ENCODE peak calls at places on chromosomes 4 and X, in five cellular contexts. I, G, P, D and S are unnamed samples.

GRCh38 chr4:188444500-188444899 is 305.3 kb downstream of the TRIML1 start:
- DNase-seq in D (no peak), I (no peak), P (no peak), G (no peak), S (no peak)

GRCh38 chr4:85968945-85969830 is 390.7 kb downstream of the MAPK10 start:
- DNase-seq in I (no peak), D (peak; percentile 86), P (no peak), G (no peak), S (no peak)

GRCh38 chr4:145347684-145348083 is 134.0 kb upstream of the SMAD1 start:
- DNase-seq in I (no peak), G (no peak), P (no peak), D (no peak), S (no peak)

GRCh38 chrX:45506149-45506768 is 305.6 kb upstream of the DIPK2B start:
- DNase-seq in P (no peak), G (no peak), I (no peak), D (no peak), S (no peak)

GRCh38 chrX:130878350-130879341 is 24.4 kb downstream of the ENOX2 start:
- DNase-seq in D (peak; percentile 86), G (peak; percentile 68), I (no peak), P (no peak), S (no peak)

GRCh38 chrX:119736206-119736764 is 22.1 kb upstream of the SOWAHD start:
- DNase-seq in P (no peak), D (no peak), G (no peak), I (no peak), S (no peak)

GRCh38 chr4:185792384-185793146 is 19.4 kb downstream of the SORBS2 start:
- DNase-seq in D (peak; percentile 81), I (no peak), G (no peak), P (no peak), S (no peak)

GRCh38 chr4:156781852-156782251 is 189.7 kb downstream of the PDGFC start:
- DNase-seq in G (no peak), P (no peak), I (no peak), D (peak; percentile 62), S (no peak)

GRCh38 chr4:173990879-173991231 is 292.6 kb downstream of the FBXO8 start:
- DNase-seq in G (peak; percentile 49), I (no peak), P (no peak), D (no peak), S (no peak)

GRCh38 chr4:103012594-103012993 is 6.9 kb downstream of the SLC9B1 start:
- DNase-seq in I (no peak), D (peak; percentile 25), G (no peak), P (no peak), S (no peak)

GRCh38 chr4:177386416-177386815 is 55.8 kb downstream of the AGA start:
- DNase-seq in I (no peak), P (no peak), D (no peak), G (no peak), S (no peak)

GRCh38 chr4:125097729-125098128 is 217.0 kb upstream of the FAT4 start:
- DNase-seq in G (no peak), I (no peak), P (no peak), D (no peak), S (no peak)

GRCh38 chr4:132071815-132072214 is 1077.3 kb upstream of the PCDH10 start:
- DNase-seq in P (no peak), G (no peak), D (no peak), I (no peak), S (no peak)

GRCh38 chr4:3827616-3828492 is 61.7 kb downstream of the ADRA2C start:
- DNase-seq in I (no peak), D (peak; percentile 74), P (no peak), G (peak; percentile 99), S (no peak)

GRCh38 chr4:174628206-174628605 is 105.9 kb upstream of the HPGD start:
- DNase-seq in I (no peak), G (no peak), P (no peak), D (no peak), S (no peak)

GRCh38 chr4:118410143-118410542 is 57.3 kb upstream of the PRSS12 start:
- DNase-seq in G (no peak), P (no peak), D (peak; percentile 78), I (no peak), S (no peak)

GRCh38 chr4:20591571-20592455 is 108.4 kb upstream of the PACRGL start:
- DNase-seq in I (no peak), D (no peak), G (no peak), P (no peak), S (no peak)

GRCh38 chr4:89294583-89295244 is 12.9 kb downstream of the GPRIN3 start:
- DNase-seq in G (no peak), D (no peak), P (no peak), I (no peak), S (no peak)

GRCh38 chr4:170651786-170652185 is 562.0 kb upstream of the AADAT start:
- DNase-seq in D (peak; percentile 26), G (no peak), P (no peak), I (no peak), S (no peak)

GRCh38 chrX:32268207-32268606 is 943.1 kb downstream of the DMD start:
- DNase-seq in D (no peak), G (no peak), I (no peak), P (no peak), S (no peak)

GRCh38 chr4:115030281-115030680 is 83.1 kb downstream of the NDST4 start:
- DNase-seq in D (peak; percentile 55), I (no peak), G (no peak), P (no peak), S (no peak)

GRCh38 chrX:155094468-155095061 is 23.3 kb downstream of the BRCC3 start:
- DNase-seq in I (peak; percentile 1), D (peak; percentile 49), P (no peak), G (no peak), S (no peak)

GRCh38 chr4:36704289-36704688 is 422.9 kb downstream of the DTHD1 start:
- DNase-seq in G (no peak), D (no peak), I (no peak), P (no peak), S (no peak)

GRCh38 chr4:26412381-26413372 is 77.6 kb downstream of the CCKAR start:
- DNase-seq in I (no peak), G (peak; percentile 83), D (no peak), P (no peak), S (no peak)

GRCh38 chr4:1300466-1301455 is 11.1 kb downstream of the MAEA start:
- DNase-seq in G (no peak), P (peak; percentile 27), D (peak; percentile 64), I (no peak), S (peak; percentile 54)
- H3K27ac ChIP-seq in G (peak overlapping the region; percentile 67), P (peak overlapping the region; percentile 56), D (no peak overlapping the region), I (no peak overlapping the region), S (peak overlapping the region; percentile 55)

GRCh38 chr4:42655248-42655647 is 1.7 kb downstream of the ATP8A1 start:
- DNase-seq in I (no peak), G (no peak), P (no peak), D (peak; percentile 10), S (no peak)
- H3K27ac ChIP-seq in I (no peak overlapping the region), G (no peak overlapping the region), P (no peak overlapping the region), D (no peak overlapping the region), S (peak overlapping the region; percentile 94)

GRCh38 chr4:155546451-155546850 is 120.2 kb upstream of the GUCY1A1 start:
- DNase-seq in P (no peak), D (peak; percentile 20), G (no peak), I (no peak), S (no peak)

GRCh38 chr4:155552180-155552579 is 114.5 kb upstream of the GUCY1A1 start:
- DNase-seq in D (peak; percentile 15), I (no peak), P (no peak), G (no peak), S (no peak)

GRCh38 chr4:155544547-155544946 is 122.1 kb upstream of the GUCY1A1 start:
- DNase-seq in G (no peak), I (no peak), P (no peak), D (no peak), S (peak; percentile 51)

GRCh38 chr4:155545456-155545855 is 121.2 kb upstream of the GUCY1A1 start:
- DNase-seq in I (no peak), D (no peak), P (no peak), G (no peak), S (no peak)

GRCh38 chr4:155548173-155548572 is 118.5 kb upstream of the GUCY1A1 start:
- DNase-seq in I (no peak), P (no peak), G (no peak), D (no peak), S (peak; percentile 4)
- H3K27ac ChIP-seq in I (no peak overlapping the region), P (no peak overlapping the region), G (no peak overlapping the region), D (no peak overlapping the region), S (no peak overlapping the region)

DNA sequence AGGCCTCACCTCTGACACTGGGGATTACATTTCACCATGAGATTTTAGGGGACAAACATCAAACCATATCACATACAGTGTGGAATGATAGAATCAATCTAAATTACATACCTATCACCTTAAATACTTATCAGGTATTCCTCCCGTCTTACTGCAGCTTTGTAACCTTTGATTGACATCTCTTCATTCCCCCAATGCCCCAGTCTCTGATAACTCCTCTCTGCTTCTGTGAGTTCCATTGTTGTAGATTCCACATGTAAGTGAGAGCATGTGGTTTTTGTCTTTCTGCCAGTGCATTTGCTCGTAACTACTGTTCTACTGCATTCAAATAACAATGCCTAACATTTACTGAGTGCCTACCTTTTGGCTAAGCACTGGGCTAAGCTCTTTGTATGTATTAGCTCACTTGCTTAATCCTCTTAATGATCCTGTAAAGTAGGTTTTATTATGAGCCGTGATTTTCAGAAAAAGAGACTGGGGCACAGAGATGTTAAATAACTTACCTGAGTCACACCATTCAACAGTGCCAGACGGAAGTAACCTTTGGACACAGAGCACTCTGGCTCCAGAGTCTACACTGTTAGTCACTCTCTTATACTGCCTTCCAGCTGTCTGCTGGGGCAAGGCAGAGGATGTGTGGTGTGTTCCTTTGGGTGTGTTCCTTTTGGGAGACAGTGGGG is 63.7 kb upstream of the ESX1 start:
- DNase-seq in P (no peak), G (peak; percentile 49), I (no peak), D (peak; percentile 77), S (no peak)
- H3K27ac ChIP-seq in P (no peak overlapping the region), G (no peak overlapping the region), I (no peak overlapping the region), D (peak overlapping the region; percentile 46), S (no peak overlapping the region)

GRCh38 chrX:102768984-102769761 is 48.6 kb downstream of the GPRASP3 start:
- DNase-seq in D (peak; percentile 80), P (peak; percentile 17), G (peak; percentile 83), I (peak; percentile 63), S (peak; percentile 52)
- H3K27ac ChIP-seq in D (peak overlapping the region; percentile 67), P (peak overlapping the region; percentile 78), G (no peak overlapping the region), I (peak overlapping the region; percentile 47), S (peak overlapping the region; percentile 49)